ENCODE peak calls at places on chromosomes 5 and 9, in five cellular contexts. I is gastrocnemius medialis, L is neural progenitor cell, M is Peyer's patch, Y is cardiac muscle cell. E is an unnamed sample.

GRCh38 chr5:154308457-154309360 is 118.2 kb downstream of the GALNT10 start:
- DNase-seq in M (no peak), I (no peak), L (no peak), Y (peak), E (no peak)

GRCh38 chr9:112711050-112711689 is 6.7 kb downstream of the INIP start:
- DNase-seq in Y (peak), L (peak), I (no peak), M (no peak), E (no peak)

GRCh38 chr9:5652810-5653209 is 23.9 kb downstream of the RIC1 start:
- DNase-seq in M (no peak), I (no peak), L (no peak), Y (no peak), E (no peak)

GRCh38 chr5:98769256-98770157 is 4.0 kb upstream of the RGMB start:
- DNase-seq in M (peak), L (peak), Y (peak), I (peak), E (no peak)

GRCh38 chr9:32398207-32398606 is 13.8 kb downstream of the ACO1 start:
- DNase-seq in M (no peak), Y (no peak), L (no peak), I (no peak), E (no peak)

GRCh38 chr5:159669559-159669958 is 246.7 kb upstream of the ADRA1B start:
- DNase-seq in Y (no peak), I (no peak), L (no peak), M (no peak), E (no peak)

GRCh38 chr5:66807743-66808142 is 211.6 kb downstream of the MAST4 start:
- DNase-seq in Y (peak), I (no peak), L (peak), M (no peak), E (no peak)

GRCh38 chr9:70392189-70392588 is 22.3 kb downstream of the KLF9 start:
- DNase-seq in L (no peak), Y (no peak), I (no peak), M (no peak), E (no peak)

GRCh38 chr5:173486355-173486754 is 130.1 kb downstream of the BOD1 start:
- DNase-seq in M (no peak), I (no peak), L (no peak), Y (no peak), E (no peak)

GRCh38 chr5:94694671-94695070 is 76.2 kb downstream of the SLF1 start:
- DNase-seq in M (no peak), I (no peak), Y (no peak), L (no peak), E (no peak)

GRCh38 chr5:95615164-95615467 is 4.8 kb upstream of the GPR150 start:
- DNase-seq in L (no peak), I (no peak), Y (peak), M (no peak), E (no peak)

GRCh38 chr5:60490597-60491166 is 209.3 kb downstream of the DEPDC1B start:
- DNase-seq in Y (no peak), I (no peak), L (no peak), M (no peak), E (no peak)
- H3K27ac ChIP-seq in Y (no peak), I (no peak), L (no peak), M (no peak), E (no peak)

GRCh38 chr9:135758870-135759269 is 56.9 kb downstream of the KCNT1 start:
- DNase-seq in L (no peak), I (no peak), M (no peak), Y (no peak), E (no peak)
- H3K27ac ChIP-seq in L (no peak), I (no peak), M (no peak), Y (no peak), E (no peak)

GRCh38 chr5:75640826-75641225 is 29.6 kb downstream of the ANKDD1B start:
- DNase-seq in M (no peak), I (no peak), L (no peak), Y (peak), E (no peak)
- H3K27ac ChIP-seq in M (no peak), I (no peak), L (no peak), Y (no peak), E (no peak)

GRCh38 chr5:42650111-42650510 is 106.5 kb upstream of the CCDC152 start:
- DNase-seq in Y (no peak), I (no peak), L (no peak), M (no peak), E (no peak)
- H3K27ac ChIP-seq in Y (no peak), I (no peak), L (no peak), M (no peak), E (no peak)

GRCh38 chr5:151667083-151667482 is 19.6 kb downstream of the SPARC start:
- DNase-seq in Y (no peak), M (no peak), I (no peak), L (no peak), E (no peak)

GRCh38 chr5:151673421-151673820 is 13.3 kb downstream of the SPARC start:
- DNase-seq in Y (no peak), I (no peak), M (no peak), L (no peak), E (no peak)

GRCh38 chr5:151671979-151672378 is 14.7 kb downstream of the SPARC start:
- DNase-seq in L (no peak), Y (peak), I (no peak), M (no peak), E (no peak)

GRCh38 chr5:151670074-151670686 is 16.5 kb downstream of the SPARC start:
- DNase-seq in L (no peak), I (no peak), Y (peak), M (no peak), E (no peak)

DNA sequence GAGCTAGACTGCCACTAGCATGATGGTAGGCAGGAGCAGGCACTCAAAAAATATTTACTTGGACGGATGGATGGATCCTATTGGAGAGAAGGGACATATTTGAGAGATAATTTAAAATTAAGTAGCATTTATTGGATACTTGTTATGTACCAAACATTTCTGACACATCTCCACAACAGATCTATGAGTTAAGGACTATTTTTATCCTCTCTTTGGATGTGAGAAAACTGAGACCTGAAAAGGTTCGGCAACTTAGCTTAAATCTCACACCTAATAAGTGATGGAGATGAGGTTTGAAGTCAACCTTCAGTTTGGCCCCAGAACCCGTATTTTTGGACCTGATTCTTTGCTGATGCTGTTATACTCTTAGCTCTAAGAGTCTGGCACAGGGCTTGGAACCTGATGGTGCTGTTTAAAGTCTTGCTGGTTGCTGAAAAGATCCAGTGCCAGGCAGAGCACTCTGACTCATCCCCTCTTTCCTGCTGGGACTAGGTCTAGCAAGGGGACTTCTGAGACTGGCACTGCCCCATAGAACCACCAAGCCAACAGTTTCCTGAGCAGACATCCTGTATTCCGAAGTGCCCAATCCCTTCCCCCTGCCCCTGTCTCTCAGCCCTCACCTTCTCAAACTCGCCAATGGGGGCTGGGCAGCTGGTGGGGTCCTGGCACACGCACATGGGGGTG is 15.6 kb downstream of the SPARC start:
- DNase-seq in Y (no peak), L (no peak), M (no peak), I (no peak), E (no peak)
- H3K27ac ChIP-seq in Y (peak), L (no peak), M (peak), I (peak), E (peak)

GRCh38 chr5:54959673-54960418 is 25.5 kb downstream of the ESM1 start:
- DNase-seq in Y (peak), M (no peak), L (peak), I (no peak), E (no peak)
- H3K27ac ChIP-seq in Y (no peak), M (no peak), L (no peak), I (no peak), E (no peak)

GRCh38 chr5:73747696-73748380 is 121.8 kb downstream of the ARHGEF28 start:
- DNase-seq in Y (peak), L (no peak), M (no peak), I (no peak), E (no peak)
- H3K27ac ChIP-seq in Y (no peak), L (no peak), M (no peak), I (no peak), E (no peak)

DNA sequence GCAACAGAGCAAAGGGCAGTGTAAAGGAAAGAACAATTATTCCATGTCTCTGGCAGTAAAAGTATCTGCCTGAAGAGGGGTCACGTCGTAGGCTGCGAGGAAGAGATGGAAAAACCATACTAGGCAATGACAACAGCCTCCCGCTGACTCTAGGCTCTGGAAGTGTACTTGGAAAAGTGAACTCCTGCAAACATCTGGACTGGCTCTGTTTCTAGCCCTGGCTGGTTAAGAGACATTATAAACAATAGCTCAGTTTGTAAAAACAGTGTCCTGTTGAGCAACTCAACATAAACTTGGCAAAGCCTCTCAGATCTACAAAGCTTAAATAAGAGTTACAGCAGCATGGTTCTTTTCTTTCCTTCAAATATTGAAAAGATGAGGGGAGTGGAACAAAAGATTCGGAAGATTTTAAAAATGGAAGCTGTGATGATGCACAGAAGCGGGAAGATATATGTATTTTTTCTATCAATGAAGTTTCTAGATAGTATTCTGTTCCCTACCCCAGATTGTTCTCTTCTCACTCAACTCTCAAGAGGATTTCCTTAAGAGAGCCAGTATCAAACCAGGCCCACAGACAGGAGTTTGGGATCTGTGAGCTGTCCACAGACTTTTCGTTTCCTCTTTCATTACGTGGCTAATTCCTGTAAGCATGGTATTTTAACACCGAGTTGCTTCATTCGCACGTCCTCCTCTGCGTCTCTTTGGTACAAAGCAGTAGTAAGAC is 79.4 kb downstream of the SPTLC1 start:
- DNase-seq in I (peak), M (no peak), L (no peak), Y (peak), E (peak)
- H3K27ac ChIP-seq in I (no peak), M (peak), L (no peak), Y (no peak), E (no peak)